ENCODE peak calls at places on chromosomes 2 and 18, in seven cellular contexts. H is tibial artery, E is cardiac muscle cell, B is fibroblast of mammary gland, K is uterus, M is BJ, C is K562. L is an unnamed sample.
A peak's percentile ranks its signal among the peaks of the same experiment; 100 is the strongest.

GRCh38 chr2:179031731-179032408 is 18.1 kb downstream of the CCDC141 start:
- DNase-seq in E (no peak), B (no peak), H (no peak), C (no peak), K (no peak), M (peak; percentile 84), L (peak; percentile 41)

GRCh38 chr18:3218817-3219216 is 951 bp downstream of the MYOM1 start:
- DNase-seq in C (no peak), K (no peak), M (no peak), B (no peak), H (no peak), E (peak; percentile 40), L (no peak)

GRCh38 chr18:5879479-5879882 is 15.8 kb downstream of the TMEM200C start:
- DNase-seq in B (peak; percentile 61), H (no peak), E (peak; percentile 45), K (no peak), C (peak; percentile 27), M (peak; percentile 4), L (no peak)

GRCh38 chr2:216665240-216665639 is 30.1 kb downstream of the IGFBP5 start:
- DNase-seq in H (no peak), K (peak; percentile 74), M (no peak), E (no peak), B (peak; percentile 42), C (no peak), L (peak; percentile 29)

GRCh38 chr2:138373993-138374408 is 127.6 kb upstream of the SPOPL start:
- DNase-seq in B (peak; percentile 59), M (no peak), C (peak; percentile 12), H (no peak), K (no peak), E (peak; percentile 46), L (no peak)

GRCh38 chr2:46342566-46343315 is 45.5 kb downstream of the EPAS1 start:
- DNase-seq in K (no peak), C (peak; percentile 41), M (no peak), E (no peak), B (no peak), H (no peak), L (no peak)

GRCh38 chr2:98505311-98505808 is 60.7 kb downstream of the INPP4A start:
- DNase-seq in B (peak; percentile 38), C (no peak), E (no peak), H (peak; percentile 50), M (no peak), K (no peak), L (no peak)

GRCh38 chr2:83696838-83697237 is 762.2 kb downstream of the SUCLG1 start:
- DNase-seq in C (no peak), E (no peak), H (no peak), M (no peak), B (no peak), K (no peak), L (no peak)

GRCh38 chr2:51344886-51345285 is 313.0 kb upstream of the NRXN1 start:
- DNase-seq in H (no peak), C (no peak), E (no peak), M (no peak), K (no peak), B (no peak), L (no peak)

GRCh38 chr2:892892-893291 is 57.8 kb upstream of the SNTG2 start:
- DNase-seq in B (no peak), C (no peak), K (no peak), H (no peak), M (no peak), E (no peak), L (no peak)
- H3K4me3 ChIP-seq in B (no peak overlapping the region), C (no peak overlapping the region), K (no peak overlapping the region), H (no peak overlapping the region), M (no peak overlapping the region), E (no peak overlapping the region), L (no peak overlapping the region)

GRCh38 chr2:199612509-199613130 is 154.9 kb upstream of the SATB2 start:
- DNase-seq in E (no peak), H (no peak), K (no peak), C (no peak), B (no peak), M (no peak), L (no peak)
- H3K4me3 ChIP-seq in E (no peak overlapping the region), H (no peak overlapping the region), K (no peak overlapping the region), C (no peak overlapping the region), B (no peak overlapping the region), M (no peak overlapping the region), L (no peak overlapping the region)

GRCh38 chr18:12455511-12455910 is 47.8 kb downstream of the PRELID3A start:
- DNase-seq in K (no peak), B (peak; percentile 13), C (no peak), H (no peak), E (no peak), M (no peak), L (no peak)
- H3K4me3 ChIP-seq in K (no peak overlapping the region), B (no peak overlapping the region), C (no peak overlapping the region), H (no peak overlapping the region), E (no peak overlapping the region), M (no peak overlapping the region), L (no peak overlapping the region)

GRCh38 chr2:80302001-80302464 is 2.5 kb downstream of the LRRTM1 start:
- DNase-seq in C (no peak), E (no peak), H (no peak), K (no peak), B (no peak), M (no peak), L (no peak)

GRCh38 chr2:80302465-80303005 is 2.0 kb downstream of the LRRTM1 start:
- DNase-seq in C (no peak), M (no peak), B (no peak), H (no peak), E (no peak), K (no peak), L (no peak)

GRCh38 chr2:80303825-80304521 is 579 bp downstream of the LRRTM1 start:
- DNase-seq in M (no peak), E (peak; percentile 65), H (no peak), B (no peak), K (no peak), C (no peak), L (no peak)

GRCh38 chr2:80303006-80303741 is 1.4 kb downstream of the LRRTM1 start:
- DNase-seq in E (peak; percentile 47), C (no peak), K (no peak), H (no peak), B (peak; percentile 4), M (no peak), L (no peak)

GRCh38 chr2:80304522-80304878 is at the start of gene LRRTM1:
- DNase-seq in E (peak; percentile 69), K (no peak), H (no peak), B (no peak), C (no peak), M (no peak), L (no peak)
- H3K4me3 ChIP-seq in E (peak within 1 kb of the TSS; percentile 58), K (peak within 1 kb of the TSS; percentile 22), H (peak within 1 kb of the TSS; percentile 8), B (no peak within 1 kb of the TSS), C (peak within 1 kb of the TSS; percentile 25), M (no peak within 1 kb of the TSS), L (peak within 1 kb of the TSS; percentile 34)